ENCODE peak calls at places on chromosomes 12 and 14, in four cellular contexts. One of them, this sample, is unnamed.

GRCh38 chr12:116360579-116361403 is 83.3 kb upstream of the MED13L start:
- DNase-seq in lung: no peak
- DNase-seq in M059J: no peak
- DNase-seq in thyroid gland: no peak
- DNase-seq in this sample: no peak

GRCh38 chr14:77044776-77045569 is 16.5 kb upstream of the IRF2BPL start:
- DNase-seq in lung: peak
- DNase-seq in M059J: no peak
- DNase-seq in thyroid gland: no peak
- DNase-seq in this sample: no peak

GRCh38 chr14:69532561-69533335 is 41.9 kb downstream of the CCDC177 start:
- DNase-seq in lung: no peak
- DNase-seq in M059J: peak
- DNase-seq in thyroid gland: no peak
- DNase-seq in this sample: no peak

GRCh38 chr12:132480620-132481132 is 9.3 kb upstream of the FBRSL1 start:
- DNase-seq in lung: no peak
- DNase-seq in M059J: no peak
- DNase-seq in thyroid gland: no peak
- DNase-seq in this sample: no peak

GRCh38 chr12:56644654-56645053 is 1.1 kb downstream of the ATP5F1B start:
- DNase-seq in lung: no peak
- DNase-seq in M059J: no peak
- DNase-seq in thyroid gland: no peak
- DNase-seq in this sample: no peak

GRCh38 chr12:90908465-90908864 is 46.5 kb downstream of the CCER1 start:
- DNase-seq in lung: no peak
- DNase-seq in M059J: peak
- DNase-seq in thyroid gland: no peak
- DNase-seq in this sample: no peak

GRCh38 chr12:127284021-127284420 is 982.9 kb upstream of the TMEM132C start:
- DNase-seq in lung: no peak
- DNase-seq in M059J: peak
- DNase-seq in thyroid gland: no peak
- DNase-seq in this sample: no peak

GRCh38 chr12:127041985-127042625 is 1224.9 kb upstream of the TMEM132C start:
- DNase-seq in lung: no peak
- DNase-seq in M059J: no peak
- DNase-seq in thyroid gland: no peak
- DNase-seq in this sample: no peak

GRCh38 chr12:10365716-10366433 is 24.0 kb downstream of the KLRK1 start:
- DNase-seq in lung: no peak
- DNase-seq in M059J: peak
- DNase-seq in thyroid gland: no peak
- DNase-seq in this sample: no peak

GRCh38 chr14:61537567-61538463 is 157.5 kb upstream of the HIF1A start:
- DNase-seq in lung: peak
- DNase-seq in M059J: peak
- DNase-seq in thyroid gland: peak
- DNase-seq in this sample: no peak

GRCh38 chr12:122081108-122081696 is 2.6 kb downstream of the MLXIP start:
- DNase-seq in lung: no peak
- DNase-seq in M059J: peak
- DNase-seq in thyroid gland: no peak
- DNase-seq in this sample: no peak

GRCh38 chr12:44127966-44128365 is 292.1 kb downstream of the TMEM117 start:
- DNase-seq in lung: no peak
- DNase-seq in M059J: no peak
- DNase-seq in thyroid gland: no peak
- DNase-seq in this sample: no peak

GRCh38 chr14:32703246-32703645 is 235.4 kb upstream of the NPAS3 start:
- DNase-seq in lung: no peak
- DNase-seq in M059J: no peak
- DNase-seq in thyroid gland: no peak
- DNase-seq in this sample: no peak

GRCh38 chr12:6650832-6651231 is 3.6 kb upstream of the ACRBP start:
- DNase-seq in lung: no peak
- DNase-seq in M059J: no peak
- DNase-seq in thyroid gland: no peak
- DNase-seq in this sample: no peak

GRCh38 chr12:72236071-72236705 is 36.0 kb upstream of the TRHDE start:
- DNase-seq in lung: no peak
- DNase-seq in M059J: no peak
- DNase-seq in thyroid gland: no peak
- DNase-seq in this sample: no peak

GRCh38 chr12:10186299-10186698 is 7.5 kb downstream of the TMEM52B start:
- DNase-seq in lung: peak
- DNase-seq in M059J: no peak
- DNase-seq in thyroid gland: no peak
- DNase-seq in this sample: no peak

GRCh38 chr12:93855265-93855664 is 178.1 kb downstream of the CRADD start:
- DNase-seq in lung: no peak
- DNase-seq in M059J: no peak
- DNase-seq in thyroid gland: no peak
- DNase-seq in this sample: no peak

GRCh38 chr14:106877527-106877926 is 1351.1 kb downstream of the TMEM121 start:
- DNase-seq in lung: no peak
- DNase-seq in M059J: no peak
- DNase-seq in thyroid gland: no peak
- DNase-seq in this sample: no peak

GRCh38 chr12:123900898-123901376 is 71.7 kb downstream of the CCDC92 start:
- DNase-seq in lung: no peak
- DNase-seq in M059J: no peak
- DNase-seq in thyroid gland: no peak
- DNase-seq in this sample: no peak

GRCh38 chr12:52975820-52976573 is 27.1 kb downstream of the KRT18 start:
- DNase-seq in lung: no peak
- DNase-seq in M059J: peak
- DNase-seq in thyroid gland: peak
- DNase-seq in this sample: no peak

GRCh38 chr14:102848830-102849521 is 71.7 kb downstream of the TRAF3 start:
- DNase-seq in lung: no peak
- DNase-seq in M059J: no peak
- DNase-seq in thyroid gland: peak
- DNase-seq in this sample: peak

GRCh38 chr12:52517005-52517835 is 3.0 kb downstream of the KRT5 start:
- DNase-seq in lung: peak
- DNase-seq in M059J: no peak
- DNase-seq in thyroid gland: no peak
- DNase-seq in this sample: no peak

GRCh38 chr14:91389173-91389572 is 28.4 kb downstream of the CCDC88C start:
- DNase-seq in lung: no peak
- DNase-seq in M059J: no peak
- DNase-seq in thyroid gland: no peak
- DNase-seq in this sample: no peak

GRCh38 chr12:69161835-69162234 is 77.5 kb upstream of the CPSF6 start:
- DNase-seq in lung: no peak
- DNase-seq in M059J: peak
- DNase-seq in thyroid gland: no peak
- DNase-seq in this sample: peak

GRCh38 chr12:78703820-78704525 is 160.6 kb upstream of the SYT1 start:
- DNase-seq in lung: no peak
- DNase-seq in M059J: peak
- DNase-seq in thyroid gland: no peak
- DNase-seq in this sample: no peak

GRCh38 chr12:76422154-76422877 is 74.1 kb upstream of the BBS10 start:
- DNase-seq in lung: no peak
- DNase-seq in M059J: no peak
- DNase-seq in thyroid gland: no peak
- DNase-seq in this sample: peak

GRCh38 chr12:20220339-20220738 is 148.0 kb upstream of the PDE3A start:
- DNase-seq in lung: no peak
- DNase-seq in M059J: peak
- DNase-seq in thyroid gland: no peak
- DNase-seq in this sample: no peak

GRCh38 chr14:89617471-89618291 is 200.6 kb upstream of the FOXN3 start:
- DNase-seq in lung: no peak
- DNase-seq in M059J: peak
- DNase-seq in thyroid gland: peak
- DNase-seq in this sample: peak

GRCh38 chr14:78970677-78971076 is 800.5 kb downstream of the NRXN3 start:
- DNase-seq in lung: no peak
- DNase-seq in M059J: peak
- DNase-seq in thyroid gland: no peak
- DNase-seq in this sample: no peak

GRCh38 chr12:92155733-92156132 is 10.1 kb upstream of the BTG1 start:
- DNase-seq in lung: no peak
- DNase-seq in M059J: no peak
- DNase-seq in thyroid gland: no peak
- DNase-seq in this sample: no peak

GRCh38 chr12:109433618-109434017 is 43.5 kb downstream of the KCTD10 start:
- DNase-seq in lung: no peak
- DNase-seq in M059J: no peak
- DNase-seq in thyroid gland: peak
- DNase-seq in this sample: peak

GRCh38 chr14:21055473-21056117 is 2.0 kb upstream of the RNASE8 start:
- DNase-seq in lung: no peak
- DNase-seq in M059J: no peak
- DNase-seq in thyroid gland: no peak
- DNase-seq in this sample: no peak

GRCh38 chr12:118061876-118062791 is 1.2 kb upstream of the WSB2 start:
- DNase-seq in lung: peak
- DNase-seq in M059J: peak
- DNase-seq in thyroid gland: peak
- DNase-seq in this sample: peak

GRCh38 chr12:65867428-65867827 is 43.1 kb downstream of the HMGA2 start:
- DNase-seq in lung: no peak
- DNase-seq in M059J: peak
- DNase-seq in thyroid gland: no peak
- DNase-seq in this sample: no peak

GRCh38 chr12:12704593-12705230 is 8.7 kb upstream of the GPR19 start:
- DNase-seq in lung: no peak
- DNase-seq in M059J: peak
- DNase-seq in thyroid gland: peak
- DNase-seq in this sample: peak

GRCh38 chr12:57899010-57899662 is 42.2 kb upstream of the ATP23 start:
- DNase-seq in lung: no peak
- DNase-seq in M059J: peak
- DNase-seq in thyroid gland: peak
- DNase-seq in this sample: no peak

GRCh38 chr12:70590051-70590450 is 47.2 kb downstream of the PTPRB start:
- DNase-seq in lung: peak
- DNase-seq in M059J: peak
- DNase-seq in thyroid gland: peak
- DNase-seq in this sample: peak

This sample was measured in SK-N-SH.